ENCODE peak calls at places on chromosomes 11 and 22, in eight cellular contexts. W is stimulated activated CD4-positive, alpha-beta T cell treated with anti-CD3 and anti-CD28 coated beads, TNF-alpha, amount 100 ng/mL, for 48 hours; R is activated T-cell treated with anti-CD3 and anti-CD28 coated beads for 1 hour; Y is HFFc6; U is T-helper 9 cell; N is GM23248; H is HT1080; P is NCI-H1092. V is an unnamed sample.

GRCh38 chr11:62905927-62906531 is 15.1 kb downstream of the CHRM1 start:
- DNase-seq in W (peak), R (peak), Y (peak), U (peak), N (peak), H (peak), P (peak), V (peak)

GRCh38 chr22:36998620-36999351 is 20.5 kb downstream of the TST start:
- DNase-seq in W (no peak), R (no peak), Y (peak), U (no peak), N (peak), H (peak), P (no peak), V (no peak)

GRCh38 chr22:45551310-45552016 is 48.8 kb downstream of the FBLN1 start:
- DNase-seq in W (no peak), R (no peak), Y (no peak), U (no peak), N (peak), H (no peak), P (no peak), V (no peak)

GRCh38 chr11:7967097-7967496 is 1.9 kb upstream of the NLRP10 start:
- DNase-seq in W (no peak), R (no peak), Y (no peak), U (no peak), N (no peak), H (peak), P (no peak), V (no peak)

GRCh38 chr11:9231848-9232177 is 33.3 kb downstream of the DENND5A start:
- DNase-seq in W (no peak), R (no peak), Y (peak), U (no peak), N (peak), H (no peak), P (no peak), V (no peak)

GRCh38 chr11:62669420-62670161 is 1.9 kb upstream of the UQCC3 start:
- DNase-seq in W (no peak), R (no peak), Y (no peak), U (no peak), N (peak), H (no peak), P (no peak), V (no peak)

GRCh38 chr22:24424001-24424900 is 3.1 kb upstream of the ADORA2A start:
- DNase-seq in W (no peak), R (no peak), Y (no peak), U (peak), N (peak), H (no peak), P (no peak), V (peak)

GRCh38 chr11:74325649-74326645 is 14.5 kb upstream of the P4HA3 start:
- DNase-seq in W (no peak), R (no peak), Y (peak), U (no peak), N (peak), H (no peak), P (peak), V (no peak)

GRCh38 chr11:66264893-66265292 is 3.5 kb upstream of the RAB1B start:
- DNase-seq in W (peak), R (no peak), Y (no peak), U (peak), N (peak), H (no peak), P (no peak), V (peak)

GRCh38 chr11:59416613-59417012 is 9.6 kb downstream of the OR5A2 start:
- DNase-seq in W (no peak), R (no peak), Y (no peak), U (no peak), N (no peak), H (no peak), P (no peak), V (no peak)

GRCh38 chr11:11580831-11581492 is 40.8 kb downstream of the GALNT18 start:
- DNase-seq in W (no peak), R (no peak), Y (no peak), U (no peak), N (peak), H (no peak), P (peak), V (no peak)

GRCh38 chr11:72227316-72228228 is 3.0 kb downstream of the INPPL1 start:
- DNase-seq in W (no peak), R (no peak), Y (no peak), U (no peak), N (peak), H (no peak), P (peak), V (no peak)

GRCh38 chr22:41523464-41524221 is 20.6 kb downstream of the POLR3H start:
- DNase-seq in W (no peak), R (no peak), Y (peak), U (no peak), N (peak), H (no peak), P (no peak), V (no peak)

GRCh38 chr22:26845016-26845728 is 187.8 kb downstream of the MIAT start:
- DNase-seq in W (no peak), R (no peak), Y (no peak), U (no peak), N (no peak), H (no peak), P (peak), V (no peak)

GRCh38 chr11:110130642-110131238 is 37.5 kb downstream of the ZC3H12C start:
- DNase-seq in W (no peak), R (no peak), Y (no peak), U (no peak), N (no peak), H (no peak), P (peak), V (peak)

GRCh38 chr22:44924724-44925123 is 85.1 kb downstream of the PHF21B start:
- DNase-seq in W (no peak), R (no peak), Y (no peak), U (no peak), N (peak), H (peak), P (no peak), V (no peak)

GRCh38 chr11:124676386-124676785 is 2.7 kb downstream of the SPA17 start:
- DNase-seq in W (no peak), R (no peak), Y (peak), U (no peak), N (peak), H (peak), P (no peak), V (no peak)

GRCh38 chr11:94028436-94028835 is 7.3 kb downstream of the HEPHL1 start:
- DNase-seq in W (no peak), R (no peak), Y (peak), U (no peak), N (peak), H (peak), P (no peak), V (no peak)

GRCh38 chr22:49107961-49108530 is 719.6 kb downstream of the BRD1 start:
- DNase-seq in W (no peak), R (no peak), Y (no peak), U (no peak), N (no peak), H (no peak), P (no peak), V (no peak)

GRCh38 chr22:48250286-48250895 is 1487.9 kb downstream of the TBC1D22A start:
- DNase-seq in W (no peak), R (no peak), Y (no peak), U (no peak), N (no peak), H (no peak), P (no peak), V (no peak)

GRCh38 chr22:47009304-47010101 is 247.1 kb downstream of the TBC1D22A start:
- DNase-seq in W (no peak), R (no peak), Y (no peak), U (no peak), N (no peak), H (no peak), P (no peak), V (no peak)

GRCh38 chr11:115608976-115609375 is 104.8 kb upstream of the CADM1 start:
- DNase-seq in W (no peak), R (no peak), Y (no peak), U (no peak), N (no peak), H (no peak), P (no peak), V (no peak)

GRCh38 chr22:39839917-39840510 is 53.5 kb downstream of the ENTHD1 start:
- DNase-seq in W (peak), R (no peak), Y (no peak), U (no peak), N (no peak), H (peak), P (no peak), V (no peak)

GRCh38 chr11:45383229-45383628 is 97.1 kb upstream of the SYT13 start:
- DNase-seq in W (no peak), R (no peak), Y (peak), U (no peak), N (peak), H (peak), P (no peak), V (no peak)

GRCh38 chr11:94068764-94069163 is 47.6 kb downstream of the HEPHL1 start:
- DNase-seq in W (no peak), R (no peak), Y (no peak), U (no peak), N (peak), H (peak), P (no peak), V (no peak)

GRCh38 chr11:9787981-9788521 is 124.2 kb downstream of the SWAP70 start:
- DNase-seq in W (no peak), R (no peak), Y (peak), U (no peak), N (peak), H (peak), P (no peak), V (no peak)

GRCh38 chr22:22507743-22508273 is 734 bp downstream of the ZNF280B start:
- DNase-seq in W (no peak), R (no peak), Y (no peak), U (no peak), N (no peak), H (no peak), P (no peak), V (peak)

GRCh38 chr11:12287374-12288211 is 89.8 kb upstream of the PARVA start:
- DNase-seq in W (no peak), R (no peak), Y (peak), U (no peak), N (peak), H (peak), P (peak), V (no peak)

GRCh38 chr11:6812391-6813005 is 13.0 kb upstream of the OR6A2 start:
- DNase-seq in W (peak), R (no peak), Y (peak), U (no peak), N (peak), H (peak), P (no peak), V (peak)

GRCh38 chr11:116879789-116880402 is 42.5 kb upstream of the APOA1 start:
- DNase-seq in W (no peak), R (no peak), Y (peak), U (no peak), N (peak), H (peak), P (peak), V (peak)

GRCh38 chr22:44151661-44152060 is 29.1 kb upstream of the PARVG start:
- DNase-seq in W (no peak), R (no peak), Y (peak), U (no peak), N (peak), H (peak), P (no peak), V (no peak)